ENCODE peak calls at places on chromosomes 1 and 21, in four cellular contexts. One of them, this sample, is unnamed.

GRCh38 chr1:29249170-29249691 is 12.9 kb downstream of the PTPRU start:
- DNase-seq in GM12878: no peak
- DNase-seq in H1: peak
- DNase-seq in HepG2: no peak
- DNase-seq in this sample: peak

GRCh38 chr1:93616221-93616995 is 65.2 kb downstream of the BCAR3 start:
- DNase-seq in GM12878: no peak
- DNase-seq in H1: no peak
- DNase-seq in HepG2: no peak
- DNase-seq in this sample: no peak

GRCh38 chr1:24186993-24187790 is at the start of gene IFNLR1:
- DNase-seq in GM12878: no peak
- DNase-seq in HepG2: peak
- DNase-seq in H1: peak
- DNase-seq in this sample: peak

GRCh38 chr21:35635261-35635660 is 425.1 kb downstream of the SETD4 start:
- DNase-seq in HepG2: no peak
- DNase-seq in GM12878: no peak
- DNase-seq in H1: no peak
- DNase-seq in this sample: no peak

GRCh38 chr1:31725777-31726535 is 22.1 kb upstream of the COL16A1 start:
- DNase-seq in GM12878: no peak
- DNase-seq in HepG2: no peak
- DNase-seq in H1: no peak
- DNase-seq in this sample: no peak

GRCh38 chr1:13554798-13555197 is 28.8 kb upstream of the PDPN start:
- DNase-seq in GM12878: no peak
- DNase-seq in HepG2: no peak
- DNase-seq in H1: no peak
- DNase-seq in this sample: no peak

GRCh38 chr1:115411388-115412063 is 73.5 kb upstream of the NGF start:
- DNase-seq in GM12878: no peak
- DNase-seq in HepG2: no peak
- DNase-seq in H1: no peak
- DNase-seq in this sample: no peak

GRCh38 chr1:39852214-39852791 is 31.0 kb downstream of the TRIT1 start:
- DNase-seq in H1: no peak
- DNase-seq in GM12878: no peak
- DNase-seq in HepG2: peak
- DNase-seq in this sample: no peak

GRCh38 chr1:227764019-227764391 is 28.8 kb downstream of the SNAP47 start:
- DNase-seq in HepG2: no peak
- DNase-seq in GM12878: no peak
- DNase-seq in H1: peak
- DNase-seq in this sample: peak

GRCh38 chr21:25561668-25562641 is 45.3 kb downstream of the MRPL39 start:
- DNase-seq in GM12878: peak
- DNase-seq in HepG2: no peak
- DNase-seq in H1: no peak
- DNase-seq in this sample: no peak

GRCh38 chr1:76068542-76068941 is 6.0 kb upstream of the ST6GALNAC3 start:
- DNase-seq in HepG2: peak
- DNase-seq in GM12878: no peak
- DNase-seq in H1: no peak
- DNase-seq in this sample: no peak

GRCh38 chr1:244865028-244865371 is 657 bp upstream of the HNRNPU start:
- DNase-seq in HepG2: peak
- DNase-seq in GM12878: no peak
- DNase-seq in H1: no peak
- DNase-seq in this sample: peak

GRCh38 chr1:2971609-2972008 is 49.7 kb upstream of the ACTRT2 start:
- DNase-seq in GM12878: no peak
- DNase-seq in H1: no peak
- DNase-seq in HepG2: no peak
- DNase-seq in this sample: no peak

GRCh38 chr21:38478782-38479181 is 19.5 kb downstream of the ERG start:
- DNase-seq in HepG2: no peak
- DNase-seq in H1: no peak
- DNase-seq in GM12878: no peak
- DNase-seq in this sample: no peak

GRCh38 chr1:6105218-6105679 is 59.6 kb downstream of the KCNAB2 start:
- DNase-seq in HepG2: no peak
- DNase-seq in GM12878: no peak
- DNase-seq in H1: no peak
- DNase-seq in this sample: no peak

GRCh38 chr1:224569276-224569675 is 46.8 kb upstream of the CNIH3 start:
- DNase-seq in HepG2: no peak
- DNase-seq in GM12878: no peak
- DNase-seq in H1: no peak
- DNase-seq in this sample: no peak

GRCh38 chr21:45908536-45909237 is 72.9 kb upstream of the COL6A1 start:
- DNase-seq in GM12878: no peak
- DNase-seq in HepG2: no peak
- DNase-seq in H1: no peak
- DNase-seq in this sample: no peak

GRCh38 chr1:17605582-17606344 is 66.3 kb downstream of the ARHGEF10L start:
- DNase-seq in HepG2: no peak
- DNase-seq in H1: no peak
- DNase-seq in GM12878: no peak
- DNase-seq in this sample: no peak

GRCh38 chr21:25806053-25806452 is 71.3 kb downstream of the GABPA start:
- DNase-seq in GM12878: no peak
- DNase-seq in H1: no peak
- DNase-seq in HepG2: no peak
- DNase-seq in this sample: no peak

GRCh38 chr1:117017062-117017461 is 15.5 kb downstream of the CD101 start:
- DNase-seq in HepG2: no peak
- DNase-seq in GM12878: no peak
- DNase-seq in H1: no peak
- DNase-seq in this sample: no peak

GRCh38 chr1:186987769-186988168 is 159.0 kb downstream of the PLA2G4A start:
- DNase-seq in GM12878: no peak
- DNase-seq in HepG2: no peak
- DNase-seq in H1: no peak
- DNase-seq in this sample: no peak

GRCh38 chr1:39407889-39408640 is 83.4 kb upstream of the BMP8A start:
- DNase-seq in GM12878: no peak
- DNase-seq in H1: no peak
- DNase-seq in HepG2: peak
- DNase-seq in this sample: no peak

GRCh38 chr1:54347955-54348699 is 58.1 kb downstream of the SSBP3 start:
- DNase-seq in GM12878: no peak
- DNase-seq in H1: no peak
- DNase-seq in HepG2: peak
- DNase-seq in this sample: no peak

GRCh38 chr1:89986020-89986419 is 8.9 kb upstream of the ZNF326 start:
- DNase-seq in HepG2: no peak
- DNase-seq in GM12878: no peak
- DNase-seq in H1: no peak
- DNase-seq in this sample: no peak

GRCh38 chr1:199447906-199448305 is 579.6 kb upstream of the NR5A2 start:
- DNase-seq in H1: no peak
- DNase-seq in HepG2: no peak
- DNase-seq in GM12878: no peak
- DNase-seq in this sample: no peak

GRCh38 chr1:115453666-115454065 is 115.6 kb upstream of the NGF start:
- DNase-seq in HepG2: no peak
- DNase-seq in GM12878: no peak
- DNase-seq in H1: no peak
- DNase-seq in this sample: no peak

GRCh38 chr1:180734366-180734765 is 102.5 kb downstream of the XPR1 start:
- DNase-seq in H1: no peak
- DNase-seq in GM12878: no peak
- DNase-seq in HepG2: no peak
- DNase-seq in this sample: no peak

GRCh38 chr1:182634306-182635072 is 30.3 kb upstream of the RGS16 start:
- DNase-seq in H1: no peak
- DNase-seq in HepG2: no peak
- DNase-seq in GM12878: no peak
- DNase-seq in this sample: no peak

GRCh38 chr1:89524369-89525168 is at the start of gene LRRC8B:
- DNase-seq in H1: peak
- DNase-seq in GM12878: peak
- DNase-seq in HepG2: peak
- DNase-seq in this sample: peak

GRCh38 chr1:74422379-74423155 is 89.8 kb downstream of the LRRC53 start:
- DNase-seq in H1: no peak
- DNase-seq in HepG2: no peak
- DNase-seq in GM12878: no peak
- DNase-seq in this sample: no peak

GRCh38 chr1:112508242-112509004 is at the start of gene WNT2B:
- DNase-seq in H1: no peak
- DNase-seq in HepG2: peak
- DNase-seq in GM12878: no peak
- DNase-seq in this sample: no peak

DNA sequence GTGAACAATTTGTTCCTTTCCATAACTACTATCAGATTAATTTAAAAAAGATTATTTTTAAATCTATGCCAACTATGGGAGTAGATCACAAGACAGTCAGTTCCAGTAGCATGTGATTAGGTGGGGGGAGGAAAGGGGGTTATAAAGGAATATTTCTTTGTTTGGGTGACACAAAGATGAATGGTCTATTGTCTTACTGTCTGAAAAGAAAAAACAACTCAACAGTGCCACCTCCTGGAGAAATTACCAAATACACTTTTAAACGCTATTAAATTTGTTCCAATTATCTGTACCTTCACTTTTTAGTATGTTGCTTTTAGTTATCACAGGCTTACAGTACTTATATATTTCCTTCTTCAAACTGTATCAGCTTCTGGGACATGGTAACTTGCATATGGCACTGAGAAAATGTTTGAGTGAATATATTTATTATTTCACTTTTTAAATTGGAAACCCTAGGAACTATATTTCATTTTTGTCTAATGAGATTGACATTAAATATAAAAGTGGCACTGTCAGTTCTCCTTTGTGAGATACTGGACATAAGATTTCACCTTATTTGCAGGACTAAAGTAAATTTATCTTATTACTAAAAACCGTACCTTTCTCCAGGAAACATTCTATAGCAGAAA is 1.7 kb upstream of the SORT1 start:
- DNase-seq in HepG2: peak
- DNase-seq in GM12878: no peak
- DNase-seq in H1: no peak
- DNase-seq in this sample: peak
- H3K9ac ChIP-seq in HepG2: no peak
- H3K9ac ChIP-seq in GM12878: no peak
- H3K9ac ChIP-seq in H1: no peak
- H3K9ac ChIP-seq in this sample: no peak

DNA sequence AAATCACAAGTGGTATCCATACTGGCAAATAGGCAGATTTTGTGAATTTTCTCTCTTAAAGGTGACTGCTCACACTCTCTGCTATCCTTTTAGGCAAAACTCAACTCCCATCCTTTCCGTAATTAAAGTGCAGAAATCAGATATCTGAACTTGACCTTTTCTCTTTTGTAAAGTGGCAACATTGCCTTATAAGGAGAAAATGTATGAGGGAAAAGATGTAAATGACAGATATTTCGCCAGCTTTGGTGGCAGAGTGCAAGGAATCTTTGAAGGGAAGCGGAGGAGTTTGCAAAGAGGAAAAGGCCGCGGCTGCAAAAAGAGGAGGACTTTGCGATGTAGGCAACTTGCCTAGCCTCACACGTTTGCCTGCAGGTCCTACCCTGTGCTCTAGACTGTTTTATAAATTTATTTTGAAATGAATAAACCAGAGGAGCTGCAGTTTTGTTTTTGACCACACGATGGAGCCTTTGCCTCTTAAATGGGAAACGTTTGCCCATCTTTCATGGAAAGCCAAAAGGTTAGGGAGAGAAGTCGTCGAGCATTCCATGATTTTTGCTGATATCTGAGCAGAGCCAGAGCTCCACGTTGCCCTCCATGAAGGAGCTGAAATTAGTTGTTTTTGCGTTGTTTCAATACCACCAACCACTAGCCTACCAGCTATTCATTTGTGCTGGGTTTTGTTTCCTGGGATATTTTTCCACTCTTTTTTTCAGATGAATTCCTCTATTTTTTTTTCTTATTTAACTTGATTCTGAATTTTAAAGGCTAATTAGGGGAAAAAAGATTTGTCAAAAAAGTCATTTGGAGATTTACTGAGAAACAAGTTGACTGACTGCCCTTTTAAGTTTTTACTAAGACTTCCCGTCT is 242.3 kb downstream of the LMX1A start:
- DNase-seq in H1: peak
- DNase-seq in HepG2: peak
- DNase-seq in GM12878: no peak
- DNase-seq in this sample: peak
- TF ChIP-seq YY1 in H1: peak
- TF ChIP-seq YY1 in HepG2: no peak
- TF ChIP-seq YY1 in GM12878: no peak
- TF ChIP-seq YY1 in this sample: no peak

GRCh38 chr1:206741142-206741701 is 29.4 kb upstream of the IL19 start:
- DNase-seq in HepG2: no peak
- DNase-seq in GM12878: no peak
- DNase-seq in H1: no peak
- DNase-seq in this sample: no peak

GRCh38 chr1:206745301-206745700 is 25.3 kb upstream of the IL19 start:
- DNase-seq in HepG2: no peak
- DNase-seq in GM12878: no peak
- DNase-seq in H1: no peak
- DNase-seq in this sample: no peak

GRCh38 chr1:206739411-206740076 is 31.0 kb upstream of the IL19 start:
- DNase-seq in H1: no peak
- DNase-seq in HepG2: no peak
- DNase-seq in GM12878: peak
- DNase-seq in this sample: no peak

GRCh38 chr1:206744683-206745082 is 25.9 kb upstream of the IL19 start:
- DNase-seq in GM12878: no peak
- DNase-seq in H1: no peak
- DNase-seq in HepG2: no peak
- DNase-seq in this sample: no peak

GRCh38 chr1:206742702-206743383 is 27.7 kb upstream of the IL19 start:
- DNase-seq in HepG2: no peak
- DNase-seq in H1: no peak
- DNase-seq in GM12878: no peak
- DNase-seq in this sample: no peak
- TF ChIP-seq SUZ12 in HepG2: no peak
- TF ChIP-seq SUZ12 in H1: no peak
- TF ChIP-seq SUZ12 in GM12878: no peak
- TF ChIP-seq SUZ12 in this sample: no peak

DNA sequence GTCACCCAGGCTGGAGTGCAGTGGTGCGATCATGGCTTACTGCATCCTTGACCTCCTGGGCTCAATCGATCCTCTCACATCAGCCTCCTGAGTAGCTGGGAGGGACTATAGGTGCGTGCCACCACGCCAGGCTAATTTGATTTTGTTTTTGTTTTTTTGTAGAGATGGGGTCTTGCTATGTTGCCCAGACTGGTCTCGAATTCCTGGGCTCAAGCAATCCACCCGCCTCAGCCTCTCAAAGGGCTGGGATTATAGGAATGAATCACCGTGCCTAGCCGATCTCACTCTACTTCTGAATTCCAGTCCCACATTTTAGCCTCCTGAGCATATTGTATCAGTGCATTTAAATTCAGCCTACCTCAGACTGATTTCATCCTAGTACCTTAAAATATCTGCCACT is 1.8 kb downstream of the CTXND2 start:
- DNase-seq in HepG2: no peak
- DNase-seq in GM12878: no peak
- DNase-seq in H1: no peak
- DNase-seq in this sample: no peak
- H3K9ac ChIP-seq in HepG2: no peak
- H3K9ac ChIP-seq in GM12878: no peak
- H3K9ac ChIP-seq in H1: no peak
- H3K9ac ChIP-seq in this sample: no peak